ENCODE peak calls at places on chromosomes 13 and 19, in six cellular contexts. One of them, this sample, is unnamed.

GRCh38 chr13:45928196-45928595 is 76.6 kb upstream of the SIAH3 start:
- DNase-seq in cardiac muscle cell: no peak
- DNase-seq in stimulated activated CD4-positive, alpha-beta T cell treated with anti-CD3 and anti-CD28 coated beads, Interleukin-15, amount 100 ng/mL, for 1 hour: no peak
- DNase-seq in thoracic aorta: no peak
- DNase-seq in endothelial cell: no peak
- DNase-seq in stimulated activated CD8-positive, alpha-beta memory T cell treated with anti-CD3 and anti-CD28 coated beads, Interleukin-12 subunit alpha, Interleukin-12 subunit beta, amount 100 ng/mL, for 1 hour: no peak
- DNase-seq in this sample: no peak

GRCh38 chr19:16417660-16418596 is 53.8 kb downstream of the EPS15L1 start:
- DNase-seq in stimulated activated CD4-positive, alpha-beta T cell treated with anti-CD3 and anti-CD28 coated beads, Interleukin-15, amount 100 ng/mL, for 1 hour: peak
- DNase-seq in endothelial cell: peak
- DNase-seq in thoracic aorta: no peak
- DNase-seq in cardiac muscle cell: peak
- DNase-seq in stimulated activated CD8-positive, alpha-beta memory T cell treated with anti-CD3 and anti-CD28 coated beads, Interleukin-12 subunit alpha, Interleukin-12 subunit beta, amount 100 ng/mL, for 1 hour: peak
- DNase-seq in this sample: peak

GRCh38 chr13:79628463-79628862 is 147.5 kb downstream of the NDFIP2 start:
- DNase-seq in endothelial cell: no peak
- DNase-seq in thoracic aorta: no peak
- DNase-seq in stimulated activated CD8-positive, alpha-beta memory T cell treated with anti-CD3 and anti-CD28 coated beads, Interleukin-12 subunit alpha, Interleukin-12 subunit beta, amount 100 ng/mL, for 1 hour: no peak
- DNase-seq in cardiac muscle cell: no peak
- DNase-seq in stimulated activated CD4-positive, alpha-beta T cell treated with anti-CD3 and anti-CD28 coated beads, Interleukin-15, amount 100 ng/mL, for 1 hour: no peak
- DNase-seq in this sample: peak

GRCh38 chr19:3479177-3479818 is 1.0 kb downstream of the SMIM24 start:
- DNase-seq in thoracic aorta: no peak
- DNase-seq in stimulated activated CD4-positive, alpha-beta T cell treated with anti-CD3 and anti-CD28 coated beads, Interleukin-15, amount 100 ng/mL, for 1 hour: no peak
- DNase-seq in stimulated activated CD8-positive, alpha-beta memory T cell treated with anti-CD3 and anti-CD28 coated beads, Interleukin-12 subunit alpha, Interleukin-12 subunit beta, amount 100 ng/mL, for 1 hour: no peak
- DNase-seq in cardiac muscle cell: peak
- DNase-seq in endothelial cell: no peak
- DNase-seq in this sample: peak

GRCh38 chr13:79398915-79399314 is 7.1 kb downstream of the RBM26 start:
- DNase-seq in endothelial cell: no peak
- DNase-seq in stimulated activated CD8-positive, alpha-beta memory T cell treated with anti-CD3 and anti-CD28 coated beads, Interleukin-12 subunit alpha, Interleukin-12 subunit beta, amount 100 ng/mL, for 1 hour: no peak
- DNase-seq in cardiac muscle cell: no peak
- DNase-seq in thoracic aorta: no peak
- DNase-seq in stimulated activated CD4-positive, alpha-beta T cell treated with anti-CD3 and anti-CD28 coated beads, Interleukin-15, amount 100 ng/mL, for 1 hour: no peak
- DNase-seq in this sample: no peak

GRCh38 chr19:16771618-16772017 is 52.0 kb downstream of the NWD1 start:
- DNase-seq in stimulated activated CD4-positive, alpha-beta T cell treated with anti-CD3 and anti-CD28 coated beads, Interleukin-15, amount 100 ng/mL, for 1 hour: peak
- DNase-seq in thoracic aorta: peak
- DNase-seq in cardiac muscle cell: peak
- DNase-seq in stimulated activated CD8-positive, alpha-beta memory T cell treated with anti-CD3 and anti-CD28 coated beads, Interleukin-12 subunit alpha, Interleukin-12 subunit beta, amount 100 ng/mL, for 1 hour: peak
- DNase-seq in endothelial cell: peak
- DNase-seq in this sample: peak

GRCh38 chr13:41900918-41901317 is 60.0 kb downstream of the VWA8 start:
- DNase-seq in stimulated activated CD4-positive, alpha-beta T cell treated with anti-CD3 and anti-CD28 coated beads, Interleukin-15, amount 100 ng/mL, for 1 hour: no peak
- DNase-seq in thoracic aorta: no peak
- DNase-seq in cardiac muscle cell: no peak
- DNase-seq in stimulated activated CD8-positive, alpha-beta memory T cell treated with anti-CD3 and anti-CD28 coated beads, Interleukin-12 subunit alpha, Interleukin-12 subunit beta, amount 100 ng/mL, for 1 hour: no peak
- DNase-seq in endothelial cell: no peak
- DNase-seq in this sample: no peak

GRCh38 chr13:26601669-26602068 is 44.2 kb downstream of the WASF3 start:
- DNase-seq in cardiac muscle cell: no peak
- DNase-seq in thoracic aorta: no peak
- DNase-seq in endothelial cell: no peak
- DNase-seq in stimulated activated CD4-positive, alpha-beta T cell treated with anti-CD3 and anti-CD28 coated beads, Interleukin-15, amount 100 ng/mL, for 1 hour: no peak
- DNase-seq in stimulated activated CD8-positive, alpha-beta memory T cell treated with anti-CD3 and anti-CD28 coated beads, Interleukin-12 subunit alpha, Interleukin-12 subunit beta, amount 100 ng/mL, for 1 hour: no peak
- DNase-seq in this sample: no peak

GRCh38 chr13:29830000-29830399 is 20.4 kb downstream of the UBL3 start:
- DNase-seq in endothelial cell: no peak
- DNase-seq in thoracic aorta: no peak
- DNase-seq in cardiac muscle cell: no peak
- DNase-seq in stimulated activated CD8-positive, alpha-beta memory T cell treated with anti-CD3 and anti-CD28 coated beads, Interleukin-12 subunit alpha, Interleukin-12 subunit beta, amount 100 ng/mL, for 1 hour: no peak
- DNase-seq in stimulated activated CD4-positive, alpha-beta T cell treated with anti-CD3 and anti-CD28 coated beads, Interleukin-15, amount 100 ng/mL, for 1 hour: no peak
- DNase-seq in this sample: no peak

GRCh38 chr13:110361365-110361911 is 54.4 kb downstream of the COL4A2 start:
- DNase-seq in cardiac muscle cell: peak
- DNase-seq in endothelial cell: no peak
- DNase-seq in stimulated activated CD8-positive, alpha-beta memory T cell treated with anti-CD3 and anti-CD28 coated beads, Interleukin-12 subunit alpha, Interleukin-12 subunit beta, amount 100 ng/mL, for 1 hour: no peak
- DNase-seq in stimulated activated CD4-positive, alpha-beta T cell treated with anti-CD3 and anti-CD28 coated beads, Interleukin-15, amount 100 ng/mL, for 1 hour: no peak
- DNase-seq in thoracic aorta: peak
- DNase-seq in this sample: no peak

GRCh38 chr19:55085923-55086715 is 10.4 kb downstream of the EPS8L1 start:
- DNase-seq in thoracic aorta: no peak
- DNase-seq in endothelial cell: no peak
- DNase-seq in stimulated activated CD4-positive, alpha-beta T cell treated with anti-CD3 and anti-CD28 coated beads, Interleukin-15, amount 100 ng/mL, for 1 hour: no peak
- DNase-seq in cardiac muscle cell: no peak
- DNase-seq in stimulated activated CD8-positive, alpha-beta memory T cell treated with anti-CD3 and anti-CD28 coated beads, Interleukin-12 subunit alpha, Interleukin-12 subunit beta, amount 100 ng/mL, for 1 hour: no peak
- DNase-seq in this sample: no peak

GRCh38 chr19:40217027-40217810 is 965 bp downstream of the TTC9B start:
- DNase-seq in cardiac muscle cell: peak
- DNase-seq in stimulated activated CD4-positive, alpha-beta T cell treated with anti-CD3 and anti-CD28 coated beads, Interleukin-15, amount 100 ng/mL, for 1 hour: no peak
- DNase-seq in endothelial cell: peak
- DNase-seq in stimulated activated CD8-positive, alpha-beta memory T cell treated with anti-CD3 and anti-CD28 coated beads, Interleukin-12 subunit alpha, Interleukin-12 subunit beta, amount 100 ng/mL, for 1 hour: no peak
- DNase-seq in thoracic aorta: no peak
- DNase-seq in this sample: no peak

GRCh38 chr13:32976046-32976781 is 40.0 kb upstream of the KL start:
- DNase-seq in thoracic aorta: no peak
- DNase-seq in endothelial cell: no peak
- DNase-seq in cardiac muscle cell: peak
- DNase-seq in stimulated activated CD4-positive, alpha-beta T cell treated with anti-CD3 and anti-CD28 coated beads, Interleukin-15, amount 100 ng/mL, for 1 hour: no peak
- DNase-seq in stimulated activated CD8-positive, alpha-beta memory T cell treated with anti-CD3 and anti-CD28 coated beads, Interleukin-12 subunit alpha, Interleukin-12 subunit beta, amount 100 ng/mL, for 1 hour: no peak
- DNase-seq in this sample: peak

GRCh38 chr13:51729853-51730553 is 74.0 kb downstream of the DHRS12 start:
- DNase-seq in endothelial cell: no peak
- DNase-seq in cardiac muscle cell: no peak
- DNase-seq in stimulated activated CD4-positive, alpha-beta T cell treated with anti-CD3 and anti-CD28 coated beads, Interleukin-15, amount 100 ng/mL, for 1 hour: no peak
- DNase-seq in stimulated activated CD8-positive, alpha-beta memory T cell treated with anti-CD3 and anti-CD28 coated beads, Interleukin-12 subunit alpha, Interleukin-12 subunit beta, amount 100 ng/mL, for 1 hour: no peak
- DNase-seq in thoracic aorta: peak
- DNase-seq in this sample: no peak

GRCh38 chr19:3832001-3832400 is 36.8 kb downstream of the ZFR2 start:
- DNase-seq in thoracic aorta: no peak
- DNase-seq in cardiac muscle cell: no peak
- DNase-seq in stimulated activated CD4-positive, alpha-beta T cell treated with anti-CD3 and anti-CD28 coated beads, Interleukin-15, amount 100 ng/mL, for 1 hour: no peak
- DNase-seq in stimulated activated CD8-positive, alpha-beta memory T cell treated with anti-CD3 and anti-CD28 coated beads, Interleukin-12 subunit alpha, Interleukin-12 subunit beta, amount 100 ng/mL, for 1 hour: no peak
- DNase-seq in endothelial cell: no peak
- DNase-seq in this sample: no peak